ENCODE peak calls at places on chromosomes 13 and 19, in eight cellular contexts. T, I, V, A, S, B, E and Y are unnamed samples.

GRCh38 chr13:111139874-111140561 is 24.9 kb downstream of the ARHGEF7 start:
- DNase-seq in V (no peak), T (no peak), A (no peak), S (no peak), E (no peak), B (no peak), I (no peak), Y (no peak)

GRCh38 chr19:30074741-30075460 is 132.9 kb downstream of the URI1 start:
- DNase-seq in T (no peak), V (no peak), A (peak; percentile 43), E (peak; percentile 49), I (no peak), S (no peak), B (no peak), Y (no peak)

GRCh38 chr13:25575562-25575961 is 203.8 kb downstream of the ATP8A2 start:
- DNase-seq in B (no peak), A (no peak), I (no peak), T (no peak), V (no peak), E (no peak), S (no peak), Y (no peak)

GRCh38 chr13:53873558-53873957 is 844.9 kb downstream of the OLFM4 start:
- DNase-seq in V (no peak), I (no peak), B (no peak), S (no peak), T (no peak), E (peak; percentile 34), A (no peak), Y (no peak)

GRCh38 chr13:42991892-42992584 is at the start of gene EPSTI1:
- DNase-seq in A (peak; percentile 53), B (peak; percentile 61), I (peak; percentile 81), E (peak; percentile 87), V (peak; percentile 78), S (peak; percentile 65), T (peak; percentile 38), Y (no peak)

GRCh38 chr13:111361046-111361872 is 40.8 kb downstream of the TEX29 start:
- DNase-seq in A (no peak), I (no peak), B (no peak), T (no peak), S (no peak), E (no peak), V (no peak), Y (no peak)

GRCh38 chr13:30696278-30697176 is 38.8 kb upstream of the ALOX5AP start:
- DNase-seq in S (no peak), T (peak; percentile 16), E (no peak), B (peak; percentile 45), I (peak; percentile 71), A (no peak), V (peak; percentile 41), Y (no peak)

GRCh38 chr13:110063490-110063889 is 243.5 kb downstream of the COL4A1 start:
- DNase-seq in E (no peak), A (no peak), S (no peak), I (no peak), B (no peak), T (no peak), V (no peak), Y (no peak)

GRCh38 chr13:42880241-42880640 is 98.9 kb downstream of the FAM216B start:
- DNase-seq in E (no peak), T (no peak), B (no peak), I (no peak), V (no peak), A (no peak), S (no peak), Y (no peak)

GRCh38 chr13:109330941-109331340 is 455.4 kb downstream of the IRS2 start:
- DNase-seq in B (no peak), V (no peak), A (no peak), S (no peak), I (no peak), E (no peak), T (no peak), Y (no peak)

GRCh38 chr13:35888327-35888940 is 242.7 kb downstream of the DCLK1 start:
- DNase-seq in A (no peak), V (no peak), B (no peak), I (no peak), E (no peak), S (no peak), T (no peak), Y (no peak)

GRCh38 chr19:30229524-30230174 is 142.5 kb upstream of the ZNF536 start:
- DNase-seq in B (no peak), I (no peak), E (no peak), T (no peak), S (no peak), A (no peak), V (no peak), Y (no peak)

GRCh38 chr19:50891253-50891625 is 18.0 kb downstream of the KLK2 start:
- DNase-seq in V (no peak), B (no peak), S (no peak), E (no peak), T (no peak), A (no peak), I (no peak), Y (no peak)

GRCh38 chr13:109431217-109431616 is 355.2 kb downstream of the IRS2 start:
- DNase-seq in A (no peak), V (no peak), S (no peak), I (no peak), T (no peak), E (no peak), B (no peak), Y (no peak)

GRCh38 chr13:58081301-58081820 is 449.8 kb downstream of the PCDH17 start:
- DNase-seq in S (no peak), I (no peak), T (no peak), A (no peak), V (no peak), B (no peak), E (no peak), Y (no peak)

GRCh38 chr19:44618640-44619357 is 5.4 kb downstream of the IGSF23 start:
- DNase-seq in I (no peak), A (no peak), S (no peak), B (no peak), V (no peak), T (no peak), E (no peak), Y (no peak)

GRCh38 chr19:54439174-54439851 is 9.7 kb upstream of the LENG8 start:
- DNase-seq in A (peak; percentile 84), B (no peak), E (no peak), T (peak; percentile 70), I (no peak), S (no peak), V (no peak), Y (no peak)

DNA sequence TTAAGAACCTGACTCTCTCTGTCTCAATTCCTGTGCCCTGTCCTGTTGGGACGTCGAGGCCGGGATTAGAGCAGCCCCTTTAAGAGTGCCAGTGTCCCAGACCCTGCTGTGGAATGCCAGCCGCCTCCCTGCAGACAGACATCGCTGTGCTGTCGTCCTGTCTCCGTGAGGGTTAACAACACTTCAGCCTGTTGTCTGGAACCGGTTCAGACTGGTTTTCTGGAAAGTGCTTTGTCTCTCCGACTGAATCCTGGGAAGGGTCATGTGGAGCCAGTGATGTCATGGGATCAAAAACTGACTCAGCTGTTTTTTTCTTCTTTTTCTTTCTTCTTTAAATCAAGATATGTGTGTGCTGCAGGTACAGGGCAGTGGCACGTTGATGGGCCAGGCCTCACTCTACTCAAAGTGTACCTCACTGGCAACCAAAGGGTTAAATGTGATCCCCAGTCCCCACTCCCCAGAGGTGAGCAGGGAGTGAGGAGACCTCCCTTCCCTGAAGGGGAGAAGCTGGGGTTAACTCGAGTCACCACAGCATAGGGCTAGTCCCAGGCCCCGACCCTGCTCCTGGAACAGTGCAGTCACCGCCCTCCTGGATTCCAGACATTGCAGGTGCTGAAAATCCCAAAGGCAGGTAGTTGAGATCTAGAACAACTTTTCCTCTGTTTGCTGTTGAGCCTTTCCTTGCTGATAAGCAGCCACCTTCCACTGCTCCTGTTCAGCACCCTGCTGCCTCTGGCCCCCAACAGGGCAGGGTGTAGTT is 50.8 kb downstream of the TSSK6 start:
- DNase-seq in I (peak; percentile 32), V (no peak), E (peak; percentile 55), T (peak; percentile 76), B (no peak), S (no peak), A (no peak), Y (no peak)
- H3K4me1 ChIP-seq in I (peaks cover 59% of the 10 kb centered on the region), V (peaks cover 32% of the 10 kb centered on the region), E (peaks cover 50% of the 10 kb centered on the region), T (peaks cover 49% of the 10 kb centered on the region), B (peaks cover 54% of the 10 kb centered on the region), S (peaks cover 33% of the 10 kb centered on the region), A (peaks cover 25% of the 10 kb centered on the region), Y (peaks cover 53% of the 10 kb centered on the region)

GRCh38 chr19:7067716-7068115 is 1.8 kb upstream of the ZNF557 start:
- DNase-seq in A (no peak), V (no peak), S (no peak), I (no peak), E (no peak), B (no peak), T (no peak), Y (no peak)

GRCh38 chr19:7069042-7069903 is at the start of gene ZNF557:
- DNase-seq in T (peak; percentile 97), I (peak; percentile 100), E (peak; percentile 100), S (peak; percentile 99), A (peak; percentile 99), B (peak; percentile 99), V (peak; percentile 99), Y (peak; percentile 97)

GRCh38 chr19:7069904-7070226 is 362 bp downstream of the ZNF557 start:
- DNase-seq in A (no peak), S (no peak), V (no peak), I (no peak), E (no peak), B (no peak), T (no peak), Y (no peak)

GRCh38 chr19:7072541-7072940 is 3.0 kb downstream of the ZNF557 start:
- DNase-seq in I (no peak), A (no peak), V (peak; percentile 3), T (no peak), B (no peak), E (no peak), S (no peak), Y (no peak)

DNA sequence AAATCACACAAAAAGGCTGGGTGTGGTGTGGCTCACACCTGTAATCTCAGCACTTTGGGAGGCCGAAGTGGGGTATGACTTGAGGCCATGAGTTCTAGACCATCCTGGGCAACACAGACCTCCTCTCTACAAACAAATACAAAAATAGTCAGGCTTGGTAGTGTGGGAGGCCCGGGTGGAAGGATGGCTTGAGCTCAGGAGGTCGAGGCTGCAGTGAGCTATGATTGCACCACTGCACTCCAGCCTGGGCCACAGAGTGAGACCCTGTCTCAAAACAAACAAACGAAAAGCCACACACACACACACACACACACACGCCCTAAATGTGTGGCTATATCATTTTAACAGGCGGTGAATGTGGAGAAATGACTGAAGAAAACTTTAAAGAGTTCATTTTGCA is 904 bp upstream of the ZNF557 start:
- DNase-seq in E (no peak), B (no peak), I (no peak), V (no peak), A (no peak), T (no peak), S (no peak), Y (no peak)
- TF ChIP-seq CTCF in E (no peak), B (no peak), I (no peak), V (no peak), A (no peak), T (no peak), S (no peak), Y (no peak)

GRCh38 chr19:32819415-32820400 is 49.9 kb downstream of the SLC7A9 start:
- DNase-seq in A (no peak), V (no peak), I (no peak), E (no peak), B (no peak), S (no peak), T (no peak), Y (no peak)
- H3K4me1 ChIP-seq in A (no peaks in the 10 kb centered on the region), V (no peaks in the 10 kb centered on the region), I (no peaks in the 10 kb centered on the region), E (no peaks in the 10 kb centered on the region), B (no peaks in the 10 kb centered on the region), S (no peaks in the 10 kb centered on the region), T (peaks cover 4% of the 10 kb centered on the region), Y (no peaks in the 10 kb centered on the region)

GRCh38 chr13:71517004-71517403 is 350.0 kb downstream of the DACH1 start:
- DNase-seq in S (no peak), T (no peak), V (peak; percentile 32), A (no peak), B (no peak), I (no peak), E (no peak), Y (no peak)
- TF ChIP-seq CTCF in S (no peak), T (no peak), V (no peak), A (no peak), B (no peak), I (no peak), E (no peak), Y (no peak)